ENCODE peak calls at places on chromosomes 3 and 15, in six cellular contexts. One of them, this sample, is unnamed.

GRCh38 chr3:149832086-149832485 is 19.1 kb downstream of the RNF13 start:
- DNase-seq in AG08395: peak; percentile 38
- DNase-seq in naive thymus-derived CD4-positive, alpha-beta T cell: no peak
- DNase-seq in ELR: no peak
- DNase-seq in activated gamma-delta T cell treated with Interleukin-2 at 50 U/mL for 16 hours: no peak
- DNase-seq in left cardiac atrium: no peak
- DNase-seq in this sample: no peak

GRCh38 chr15:39054128-39054732 is 489.6 kb upstream of the RASGRP1 start:
- DNase-seq in naive thymus-derived CD4-positive, alpha-beta T cell: no peak
- DNase-seq in ELR: no peak
- DNase-seq in activated gamma-delta T cell treated with Interleukin-2 at 50 U/mL for 16 hours: no peak
- DNase-seq in left cardiac atrium: no peak
- DNase-seq in AG08395: no peak
- DNase-seq in this sample: no peak

GRCh38 chr3:171260899-171261298 is 199.3 kb downstream of the TNIK start:
- DNase-seq in left cardiac atrium: no peak
- DNase-seq in AG08395: no peak
- DNase-seq in naive thymus-derived CD4-positive, alpha-beta T cell: no peak
- DNase-seq in activated gamma-delta T cell treated with Interleukin-2 at 50 U/mL for 16 hours: no peak
- DNase-seq in ELR: no peak
- DNase-seq in this sample: no peak

GRCh38 chr3:186823391-186823790 is 17.1 kb upstream of the RFC4 start:
- DNase-seq in naive thymus-derived CD4-positive, alpha-beta T cell: no peak
- DNase-seq in activated gamma-delta T cell treated with Interleukin-2 at 50 U/mL for 16 hours: no peak
- DNase-seq in left cardiac atrium: no peak
- DNase-seq in ELR: peak; percentile 60
- DNase-seq in AG08395: no peak
- DNase-seq in this sample: peak; percentile 30

GRCh38 chr3:182292586-182292985 is 500.7 kb upstream of the ATP11B start:
- DNase-seq in activated gamma-delta T cell treated with Interleukin-2 at 50 U/mL for 16 hours: no peak
- DNase-seq in AG08395: no peak
- DNase-seq in naive thymus-derived CD4-positive, alpha-beta T cell: no peak
- DNase-seq in left cardiac atrium: no peak
- DNase-seq in ELR: no peak
- DNase-seq in this sample: no peak

GRCh38 chr3:194104041-194104751 is 31.8 kb upstream of the HES1 start:
- DNase-seq in naive thymus-derived CD4-positive, alpha-beta T cell: no peak
- DNase-seq in ELR: no peak
- DNase-seq in activated gamma-delta T cell treated with Interleukin-2 at 50 U/mL for 16 hours: no peak
- DNase-seq in left cardiac atrium: no peak
- DNase-seq in AG08395: no peak
- DNase-seq in this sample: no peak

GRCh38 chr15:64864080-64864479 is 22.4 kb downstream of the PLEKHO2 start:
- DNase-seq in ELR: no peak
- DNase-seq in left cardiac atrium: no peak
- DNase-seq in naive thymus-derived CD4-positive, alpha-beta T cell: no peak
- DNase-seq in activated gamma-delta T cell treated with Interleukin-2 at 50 U/mL for 16 hours: no peak
- DNase-seq in AG08395: no peak
- DNase-seq in this sample: no peak

GRCh38 chr15:56821721-56822425 is 88.6 kb upstream of the ZNF280D start:
- DNase-seq in ELR: peak; percentile 67
- DNase-seq in activated gamma-delta T cell treated with Interleukin-2 at 50 U/mL for 16 hours: peak; percentile 49
- DNase-seq in naive thymus-derived CD4-positive, alpha-beta T cell: peak; percentile 32
- DNase-seq in AG08395: peak; percentile 77
- DNase-seq in left cardiac atrium: peak; percentile 36
- DNase-seq in this sample: peak; percentile 56

GRCh38 chr15:99518191-99518590 is 47.6 kb upstream of the MEF2A start:
- DNase-seq in activated gamma-delta T cell treated with Interleukin-2 at 50 U/mL for 16 hours: no peak
- DNase-seq in AG08395: no peak
- DNase-seq in ELR: no peak
- DNase-seq in left cardiac atrium: no peak
- DNase-seq in naive thymus-derived CD4-positive, alpha-beta T cell: no peak
- DNase-seq in this sample: no peak

GRCh38 chr15:69561071-69561784 is 108.6 kb downstream of the RPLP1 start:
- DNase-seq in AG08395: no peak
- DNase-seq in activated gamma-delta T cell treated with Interleukin-2 at 50 U/mL for 16 hours: no peak
- DNase-seq in left cardiac atrium: no peak
- DNase-seq in ELR: no peak
- DNase-seq in naive thymus-derived CD4-positive, alpha-beta T cell: no peak
- DNase-seq in this sample: no peak

GRCh38 chr3:162525791-162526190 is 1029.2 kb downstream of the OTOL1 start:
- DNase-seq in AG08395: no peak
- DNase-seq in left cardiac atrium: no peak
- DNase-seq in naive thymus-derived CD4-positive, alpha-beta T cell: no peak
- DNase-seq in ELR: no peak
- DNase-seq in activated gamma-delta T cell treated with Interleukin-2 at 50 U/mL for 16 hours: no peak
- DNase-seq in this sample: no peak

GRCh38 chr15:85583404-85584390 is 203.3 kb downstream of the AKAP13 start:
- DNase-seq in naive thymus-derived CD4-positive, alpha-beta T cell: no peak
- DNase-seq in ELR: peak; percentile 86
- DNase-seq in left cardiac atrium: peak; percentile 70
- DNase-seq in AG08395: peak; percentile 52
- DNase-seq in activated gamma-delta T cell treated with Interleukin-2 at 50 U/mL for 16 hours: peak; percentile 20
- DNase-seq in this sample: peak; percentile 73

GRCh38 chr3:112293368-112294321 is at the start of gene SLC9C1:
- DNase-seq in AG08395: peak; percentile 55
- DNase-seq in ELR: peak; percentile 74
- DNase-seq in naive thymus-derived CD4-positive, alpha-beta T cell: peak; percentile 48
- DNase-seq in left cardiac atrium: peak; percentile 29
- DNase-seq in activated gamma-delta T cell treated with Interleukin-2 at 50 U/mL for 16 hours: peak; percentile 26
- DNase-seq in this sample: peak; percentile 73